ENCODE peak calls at places on chromosomes 2 and 18, in seven cellular contexts. Q is transverse colon, F is GM12891, T is suprapubic skin, U is sigmoid colon, K is breast epithelium, W is endothelial cell of umbilical vein. A is an unnamed sample.
A peak's percentile ranks its signal among the peaks of the same experiment; 100 is the strongest.

GRCh38 chr18:77762632-77763031 is 513.0 kb downstream of the GALR1 start:
- DNase-seq in Q (no peak), F (no peak), T (no peak), U (no peak), K (no peak), W (no peak), A (no peak)

GRCh38 chr18:10286580-10287150 is 167.8 kb upstream of the APCDD1 start:
- DNase-seq in Q (no peak), F (no peak), T (no peak), U (no peak), K (no peak), W (no peak), A (no peak)

GRCh38 chr2:65710779-65711295 is 278.4 kb upstream of the SPRED2 start:
- DNase-seq in Q (no peak), F (peak; percentile 9), T (no peak), U (no peak), K (no peak), W (no peak), A (no peak)

GRCh38 chr2:144364988-144365738 is 154.8 kb downstream of the ZEB2 start:
- DNase-seq in Q (no peak), F (no peak), T (no peak), U (no peak), K (no peak), W (no peak), A (no peak)

GRCh38 chr2:42835577-42836371 is 43.4 kb upstream of the HAAO start:
- DNase-seq in Q (peak; percentile 38), F (no peak), T (peak; percentile 81), U (peak; percentile 92), K (no peak), W (peak; percentile 72), A (no peak)

GRCh38 chr2:235416816-235417499 is 76.9 kb upstream of the AGAP1 start:
- DNase-seq in Q (no peak), F (no peak), T (no peak), U (no peak), K (no peak), W (no peak), A (no peak)

GRCh38 chr2:60553496-60553991 is at the start of gene BCL11A:
- DNase-seq in Q (peak; percentile 80), F (no peak), T (peak; percentile 79), U (peak; percentile 90), K (no peak), W (peak; percentile 74), A (no peak)

GRCh38 chr2:135004005-135004746 is 43.1 kb downstream of the MAP3K19 start:
- DNase-seq in Q (peak; percentile 76), F (peak; percentile 54), T (peak; percentile 78), U (peak; percentile 82), K (peak; percentile 73), W (peak; percentile 66), A (peak; percentile 53)

GRCh38 chr2:146246017-146246733 is 1598.7 kb upstream of the ACVR2A start:
- DNase-seq in Q (no peak), F (no peak), T (no peak), U (no peak), K (no peak), W (no peak), A (no peak)

GRCh38 chr2:150619607-150620330 is 132.3 kb upstream of the RND3 start:
- DNase-seq in Q (no peak), F (no peak), T (no peak), U (no peak), K (no peak), W (peak; percentile 65), A (no peak)

GRCh38 chr2:234146087-234146826 is 95.8 kb downstream of the SPP2 start:
- DNase-seq in Q (no peak), F (no peak), T (no peak), U (no peak), K (no peak), W (peak; percentile 78), A (no peak)

GRCh38 chr2:72945450-72946019 is 28.2 kb downstream of the EMX1 start:
- DNase-seq in Q (no peak), F (no peak), T (no peak), U (no peak), K (no peak), W (no peak), A (no peak)

GRCh38 chr2:135255208-135255607 is 203.1 kb downstream of the RAB3GAP1 start:
- DNase-seq in Q (no peak), F (no peak), T (no peak), U (no peak), K (no peak), W (no peak), A (no peak)

GRCh38 chr18:48592540-48592939 is 53.7 kb downstream of the CTIF start:
- DNase-seq in Q (no peak), F (no peak), T (no peak), U (no peak), K (no peak), W (no peak), A (no peak)

GRCh38 chr2:65691816-65692215 is 259.4 kb upstream of the SPRED2 start:
- DNase-seq in Q (no peak), F (no peak), T (no peak), U (no peak), K (no peak), W (no peak), A (no peak)

GRCh38 chr2:182077451-182078142 is 91.9 kb downstream of the PPP1R1C start:
- DNase-seq in Q (peak; percentile 14), F (no peak), T (no peak), U (no peak), K (no peak), W (peak; percentile 84), A (no peak)

GRCh38 chr18:68219867-68220266 is 495.0 kb downstream of the TMX3 start:
- DNase-seq in Q (no peak), F (no peak), T (no peak), U (no peak), K (no peak), W (peak; percentile 2), A (no peak)

GRCh38 chr2:239098288-239098970 is 250.5 kb downstream of the TWIST2 start:
- DNase-seq in Q (peak; percentile 23), F (no peak), T (no peak), U (peak; percentile 91), K (peak; percentile 58), W (no peak), A (no peak)

DNA sequence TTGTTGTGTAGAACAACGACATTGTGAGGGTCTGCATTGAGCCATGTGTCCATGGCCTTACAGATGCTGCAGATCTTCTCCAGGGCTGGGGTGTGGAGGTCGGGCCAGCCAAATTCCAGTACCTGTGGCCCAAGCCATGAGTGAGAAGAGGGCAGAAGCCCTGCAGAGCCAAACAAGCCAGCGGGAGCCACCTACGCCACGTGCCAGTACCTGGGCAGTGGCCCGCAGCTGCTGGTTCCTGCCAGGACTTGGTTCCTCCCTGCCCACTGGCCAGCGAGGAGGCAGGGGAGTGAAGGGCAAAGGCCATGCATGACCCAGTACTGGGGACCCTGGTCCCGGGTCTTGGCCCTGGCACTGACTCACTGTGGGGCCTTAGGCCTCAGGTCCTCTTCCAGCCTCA is 109.4 kb downstream of the TNS1 start:
- DNase-seq in Q (no peak), F (no peak), T (no peak), U (no peak), K (no peak), W (no peak), A (no peak)
- TF ChIP-seq POLR2AphosphoS5 in Q (no peak), F (no peak), T (no peak), U (peak; percentile 13), K (no peak), W (no peak), A (no peak)

GRCh38 chr2:106192752-106193490 is 1.2 kb downstream of the UXS1 start:
- DNase-seq in Q (peak; percentile 53), F (peak; percentile 37), T (no peak), U (no peak), K (no peak), W (peak; percentile 68), A (peak; percentile 31)
- TF ChIP-seq POLR2AphosphoS5 in Q (peak; percentile 37), F (no peak), T (no peak), U (no peak), K (no peak), W (no peak), A (peak; percentile 65)

GRCh38 chr2:223563462-223563861 is 38.7 kb downstream of the SCG2 start:
- DNase-seq in Q (no peak), F (no peak), T (no peak), U (no peak), K (no peak), W (peak; percentile 73), A (no peak)
- TF ChIP-seq POLR2AphosphoS5 in Q (no peak), F (no peak), T (no peak), U (no peak), K (no peak), W (peak; percentile 35), A (no peak)

GRCh38 chr2:212908682-212909435 is 242.6 kb downstream of the IKZF2 start:
- DNase-seq in Q (no peak), F (no peak), T (no peak), U (no peak), K (no peak), W (no peak), A (no peak)
- TF ChIP-seq POLR2AphosphoS5 in Q (no peak), F (no peak), T (no peak), U (no peak), K (no peak), W (no peak), A (no peak)

GRCh38 chr2:180980185-180980942 is at the start of gene UBE2E3:
- DNase-seq in Q (peak; percentile 85), F (peak; percentile 56), T (peak; percentile 86), U (peak; percentile 88), K (peak; percentile 73), W (peak; percentile 80), A (peak; percentile 55)
- TF ChIP-seq POLR2AphosphoS5 in Q (peak; percentile 42), F (no peak), T (no peak), U (no peak), K (no peak), W (peak; percentile 79), A (peak; percentile 19)

DNA sequence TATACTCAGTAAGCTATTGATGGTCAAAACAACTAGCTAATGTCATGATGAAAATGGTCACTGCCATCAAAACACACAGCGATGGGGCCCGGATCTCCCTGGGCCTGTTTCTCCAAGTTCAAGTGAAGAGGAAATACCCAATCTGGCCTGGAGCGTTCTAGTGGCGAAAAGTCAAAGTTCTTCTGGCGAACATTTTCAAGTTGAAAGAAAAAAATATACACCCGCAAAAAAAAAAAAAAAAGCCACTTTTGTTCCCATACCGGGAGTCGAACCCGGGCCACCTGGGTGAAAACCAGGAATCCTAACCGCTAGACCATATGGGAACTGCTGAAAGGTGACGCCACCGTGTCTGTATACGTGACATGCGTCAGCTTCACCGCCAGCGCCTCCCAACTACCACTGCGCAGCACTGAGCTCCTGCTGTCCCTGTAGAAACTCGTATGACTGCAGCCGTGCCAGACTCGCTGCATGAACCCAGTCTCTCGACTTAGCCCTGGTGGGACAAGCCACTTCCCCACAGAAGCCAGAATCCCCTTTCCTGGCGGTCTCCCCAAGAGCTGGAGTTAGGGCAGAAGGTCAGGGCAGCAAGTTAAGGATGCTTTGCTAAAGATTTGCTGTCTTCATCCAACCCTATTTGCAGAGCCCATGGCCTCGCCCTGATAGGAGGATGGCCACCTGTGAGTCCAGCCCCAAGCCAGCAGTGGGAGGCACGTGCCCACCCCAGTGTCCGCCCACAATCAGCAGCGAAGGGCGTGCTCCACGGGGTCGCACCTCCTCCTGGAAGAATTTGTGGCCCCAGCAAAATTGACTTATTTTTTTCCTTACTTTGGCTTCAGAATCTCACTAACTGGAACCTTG is 5.6 kb upstream of the IMP4 start:
- DNase-seq in Q (peak; percentile 90), F (no peak), T (no peak), U (peak; percentile 81), K (peak; percentile 93), W (peak; percentile 91), A (no peak)
- TF ChIP-seq POLR2AphosphoS5 in Q (no peak), F (no peak), T (no peak), U (no peak), K (no peak), W (peak; percentile 60), A (no peak)

GRCh38 chr2:213232649-213233437 is 51.4 kb upstream of the SPAG16 start:
- DNase-seq in Q (no peak), F (no peak), T (no peak), U (no peak), K (no peak), W (no peak), A (no peak)
- TF ChIP-seq POLR2AphosphoS5 in Q (no peak), F (peak; percentile 89), T (no peak), U (no peak), K (no peak), W (no peak), A (peak; percentile 71)